ENCODE peak calls at places on chromosomes 2 and 18, in seven cellular contexts. E, F, U, O, L, I and Z are unnamed samples.

GRCh38 chr2:192004188-192004963 is 157.5 kb upstream of the CAVIN2 start:
- DNase-seq in E (no peak), L (no peak), I (no peak), O (no peak), U (no peak), F (no peak), Z (no peak)

GRCh38 chr2:146079216-146079615 is 1559.3 kb upstream of the ZEB2 start:
- DNase-seq in I (no peak), F (no peak), E (no peak), L (no peak), O (no peak), U (no peak), Z (no peak)

GRCh38 chr2:12442627-12442928 is 274.2 kb upstream of the TRIB2 start:
- DNase-seq in I (no peak), O (no peak), E (no peak), U (no peak), L (no peak), F (no peak), Z (no peak)

GRCh38 chr2:191910518-191910917 is 63.6 kb upstream of the CAVIN2 start:
- DNase-seq in I (peak), L (no peak), F (peak), O (no peak), U (no peak), E (no peak), Z (peak)

GRCh38 chr2:32768387-32769174 is 140.7 kb downstream of the TTC27 start:
- DNase-seq in F (no peak), L (no peak), I (no peak), O (no peak), U (no peak), E (peak), Z (no peak)

GRCh38 chr2:182852787-182853186 is 13.7 kb downstream of the FRZB start:
- DNase-seq in L (no peak), O (no peak), E (no peak), U (no peak), F (no peak), I (no peak), Z (no peak)

GRCh38 chr2:189402932-189403331 is 38.3 kb upstream of the WDR75 start:
- DNase-seq in L (no peak), I (peak), U (no peak), F (no peak), E (no peak), O (no peak), Z (no peak)

GRCh38 chr18:30192216-30192615 is 850.3 kb downstream of the DSC3 start:
- DNase-seq in U (no peak), E (no peak), O (peak), I (no peak), F (no peak), L (no peak), Z (no peak)

GRCh38 chr18:9741821-9742541 is 33.9 kb downstream of the RAB31 start:
- DNase-seq in F (no peak), O (peak), L (no peak), U (no peak), I (peak), E (no peak), Z (no peak)

GRCh38 chr2:137800386-137800785 is 163.9 kb upstream of the HNMT start:
- DNase-seq in O (no peak), I (no peak), L (no peak), F (no peak), E (peak), U (no peak), Z (no peak)

GRCh38 chr18:48000701-48001100 is 70.2 kb upstream of the SMAD2 start:
- DNase-seq in F (no peak), E (no peak), U (no peak), I (no peak), O (no peak), L (no peak), Z (no peak)

GRCh38 chr2:97735161-97735561 is 21.8 kb downstream of the ZAP70 start:
- DNase-seq in E (no peak), U (no peak), L (no peak), F (no peak), I (no peak), O (no peak), Z (no peak)

GRCh38 chr2:188523901-188524300 is 232.2 kb downstream of the GULP1 start:
- DNase-seq in I (no peak), F (no peak), E (no peak), U (no peak), L (no peak), O (no peak), Z (no peak)

GRCh38 chr2:127080941-127081769 is 25.8 kb downstream of the BIN1 start:
- DNase-seq in U (no peak), O (no peak), I (peak), F (no peak), E (no peak), L (no peak), Z (no peak)